ENCODE peak calls at places on chromosomes 12 and 14, in eight cellular contexts. N is foreskin keratinocyte; M is T-helper 2 cell; J is stimulated activated CD8-positive, alpha-beta memory T cell treated with anti-CD3 and anti-CD28 coated beads, Interleukin-4, amount 100 ng/mL, for 1 hour; C is ELF-1; B is NCI-H1105; T is hippocampal formation; A is Right ventricle myocardium superior. H is an unnamed sample.

GRCh38 chr12:117334098-117334497 is 27.3 kb downstream of the NOS1 start:
- DNase-seq in N (no peak), M (no peak), J (no peak), C (no peak), B (no peak), T (no peak), A (no peak), H (no peak)

GRCh38 chr12:969821-970220 is 20.3 kb upstream of the RAD52 start:
- DNase-seq in N (peak), M (no peak), J (no peak), C (no peak), B (no peak), T (no peak), A (no peak), H (no peak)

GRCh38 chr12:9041321-9041720 is 52.0 kb downstream of the KLRG1 start:
- DNase-seq in N (no peak), M (no peak), J (no peak), C (no peak), B (no peak), T (no peak), A (no peak), H (no peak)

GRCh38 chr12:106861984-106862894 is 87.8 kb downstream of the RIC8B start:
- DNase-seq in N (peak), M (no peak), J (no peak), C (no peak), B (no peak), T (no peak), A (no peak), H (no peak)

GRCh38 chr12:124651508-124652273 is 84.3 kb upstream of the NCOR2 start:
- DNase-seq in N (no peak), M (no peak), J (no peak), C (no peak), B (no peak), T (no peak), A (peak), H (no peak)

GRCh38 chr14:102554835-102555819 is 37.3 kb upstream of the RCOR1 start:
- DNase-seq in N (no peak), M (peak), J (peak), C (peak), B (no peak), T (no peak), A (peak), H (no peak)

GRCh38 chr14:85853996-85854526 is 324.1 kb downstream of the FLRT2 start:
- DNase-seq in N (no peak), M (no peak), J (no peak), C (no peak), B (no peak), T (no peak), A (no peak), H (no peak)

GRCh38 chr12:14356147-14356546 is 9.3 kb upstream of the ATF7IP start:
- DNase-seq in N (no peak), M (no peak), J (no peak), C (no peak), B (no peak), T (no peak), A (no peak), H (no peak)

GRCh38 chr12:108665608-108666202 is 32.0 kb upstream of the SELPLG start:
- DNase-seq in N (no peak), M (no peak), J (no peak), C (no peak), B (no peak), T (no peak), A (no peak), H (no peak)

GRCh38 chr12:109445224-109445623 is 31.9 kb downstream of the KCTD10 start:
- DNase-seq in N (no peak), M (no peak), J (no peak), C (no peak), B (no peak), T (no peak), A (no peak), H (no peak)

GRCh38 chr12:98470469-98471082 is 44.8 kb upstream of the TMPO start:
- DNase-seq in N (no peak), M (no peak), J (no peak), C (no peak), B (no peak), T (no peak), A (no peak), H (no peak)

GRCh38 chr14:70931008-70931407 is 23.7 kb downstream of the PCNX1 start:
- DNase-seq in N (peak), M (no peak), J (no peak), C (no peak), B (no peak), T (no peak), A (no peak), H (no peak)

GRCh38 chr14:23449314-23449713 is 13.9 kb upstream of the MYH7 start:
- DNase-seq in N (no peak), M (no peak), J (no peak), C (no peak), B (no peak), T (no peak), A (no peak), H (no peak)

GRCh38 chr12:47216150-47216677 is 136.5 kb upstream of the AMIGO2 start:
- DNase-seq in N (no peak), M (peak), J (peak), C (no peak), B (no peak), T (peak), A (peak), H (no peak)

GRCh38 chr12:128266559-128267245 is at the start of gene TMEM132C:
- DNase-seq in N (no peak), M (no peak), J (no peak), C (peak), B (no peak), T (no peak), A (no peak), H (no peak)

GRCh38 chr14:57988445-57988844 is 122.6 kb upstream of the SLC35F4 start:
- DNase-seq in N (peak), M (no peak), J (no peak), C (no peak), B (no peak), T (no peak), A (no peak), H (no peak)

GRCh38 chr12:92757599-92758121 is 54.9 kb downstream of the PLEKHG7 start:
- DNase-seq in N (no peak), M (peak), J (no peak), C (no peak), B (no peak), T (no peak), A (no peak), H (no peak)

GRCh38 chr12:16955083-16955657 is 349.2 kb upstream of the LMO3 start:
- DNase-seq in N (peak), M (no peak), J (no peak), C (no peak), B (no peak), T (no peak), A (no peak), H (no peak)

GRCh38 chr14:53715390-53715730 is 241.3 kb downstream of the BMP4 start:
- DNase-seq in N (peak), M (no peak), J (no peak), C (no peak), B (no peak), T (no peak), A (no peak), H (peak)

GRCh38 chr12:57213763-57214397 is 2.7 kb upstream of the NXPH4 start:
- DNase-seq in N (peak), M (no peak), J (no peak), C (peak), B (no peak), T (peak), A (no peak), H (no peak)

GRCh38 chr12:108495823-108496579 is 19.1 kb upstream of the FICD start:
- DNase-seq in N (no peak), M (no peak), J (no peak), C (no peak), B (no peak), T (no peak), A (no peak), H (no peak)

GRCh38 chr14:68941820-68942219 is 37.3 kb downstream of the ACTN1 start:
- DNase-seq in N (peak), M (no peak), J (no peak), C (peak), B (no peak), T (no peak), A (peak), H (no peak)

GRCh38 chr12:15146585-15146984 is 74.6 kb downstream of the RERG start:
- DNase-seq in N (no peak), M (no peak), J (no peak), C (peak), B (no peak), T (no peak), A (no peak), H (no peak)

GRCh38 chr12:77344651-77345050 is 279.3 kb upstream of the E2F7 start:
- DNase-seq in N (no peak), M (no peak), J (no peak), C (no peak), B (no peak), T (no peak), A (no peak), H (no peak)

GRCh38 chr14:53509227-53509822 is 356.2 kb upstream of the DDHD1 start:
- DNase-seq in N (peak), M (no peak), J (no peak), C (peak), B (no peak), T (no peak), A (peak), H (no peak)